ENCODE peak calls at places on chromosomes 4 and X, in four cellular contexts. K is colonic mucosa, M is K562, Q is SK-N-SH. S is an unnamed sample.

GRCh38 chr4:168318266-168318895 is at the start of gene DDX60:
- DNase-seq in K (peak; percentile 86), M (peak; percentile 7), Q (peak; percentile 74), S (peak; percentile 38)

GRCh38 chr4:88177981-88178632 is 19.7 kb upstream of the ABCG2 start:
- DNase-seq in K (no peak), M (peak; percentile 13), Q (no peak), S (no peak)

GRCh38 chrX:104961926-104962325 is 258.6 kb downstream of the TEX13A start:
- DNase-seq in K (no peak), M (no peak), Q (no peak), S (no peak)

GRCh38 chr4:145302725-145303124 is 122.3 kb upstream of the OTUD4 start:
- DNase-seq in K (no peak), M (no peak), Q (no peak), S (no peak)

GRCh38 chrX:73847991-73848390 is 285.0 kb downstream of the CHIC1 start:
- DNase-seq in K (no peak), M (no peak), Q (no peak), S (no peak)

GRCh38 chr4:184635381-184635780 is 13.9 kb downstream of the CASP3 start:
- DNase-seq in K (no peak), M (no peak), Q (no peak), S (no peak)

GRCh38 chrX:42097491-42097890 is 174.1 kb upstream of the CASK start:
- DNase-seq in K (no peak), M (no peak), Q (no peak), S (no peak)

GRCh38 chr4:137968956-137969709 is 273.0 kb downstream of the SLC7A11 start:
- DNase-seq in K (no peak), M (peak; percentile 31), Q (no peak), S (no peak)

GRCh38 chr4:101419324-101420135 is 72.2 kb upstream of the PPP3CA start:
- DNase-seq in K (peak; percentile 59), M (no peak), Q (no peak), S (peak; percentile 27)

GRCh38 chr4:155657169-155657568 is 9.5 kb upstream of the GUCY1A1 start:
- DNase-seq in K (no peak), M (no peak), Q (no peak), S (no peak)

GRCh38 chrX:40004916-40005289 is 92.9 kb downstream of the BCOR start:
- DNase-seq in K (no peak), M (no peak), Q (no peak), S (no peak)

GRCh38 chrX:134601240-134601639 is 57.0 kb downstream of the PLAC1 start:
- DNase-seq in K (no peak), M (no peak), Q (no peak), S (no peak)

GRCh38 chrX:45843518-45843917 is 642.8 kb upstream of the DIPK2B start:
- DNase-seq in K (no peak), M (no peak), Q (no peak), S (no peak)

GRCh38 chrX:78092296-78092695 is 11.8 kb upstream of the PGK1 start:
- DNase-seq in K (no peak), M (no peak), Q (no peak), S (no peak)

GRCh38 chr4:134365852-134366251 is 164.3 kb upstream of the PABPC4L start:
- DNase-seq in K (no peak), M (no peak), Q (no peak), S (no peak)

GRCh38 chrX:113400193-113400704 is 559.6 kb upstream of the AMOT start:
- DNase-seq in K (no peak), M (no peak), Q (no peak), S (no peak)

GRCh38 chr4:123378794-123379193 is 17.8 kb upstream of the SPRY1 start:
- DNase-seq in K (no peak), M (no peak), Q (no peak), S (no peak)

GRCh38 chr4:35493977-35494376 is 750.3 kb downstream of the ARAP2 start:
- DNase-seq in K (no peak), M (no peak), Q (no peak), S (no peak)

GRCh38 chr4:69970071-69970470 is 4.5 kb upstream of the CSN2 start:
- DNase-seq in K (no peak), M (no peak), Q (no peak), S (no peak)

GRCh38 chrX:145654486-145654885 is 163.1 kb upstream of the SLITRK2 start:
- DNase-seq in K (no peak), M (no peak), Q (no peak), S (no peak)

GRCh38 chr4:7981738-7982394 is 42.2 kb upstream of the AFAP1 start:
- DNase-seq in K (peak; percentile 47), M (no peak), Q (no peak), S (no peak)

GRCh38 chr4:7980036-7980435 is 40.4 kb upstream of the AFAP1 start:
- DNase-seq in K (no peak), M (no peak), Q (no peak), S (no peak)

GRCh38 chr4:7978489-7978888 is 38.8 kb upstream of the AFAP1 start:
- DNase-seq in K (peak; percentile 86), M (no peak), Q (no peak), S (no peak)

GRCh38 chr4:7978907-7979651 is 39.4 kb upstream of the AFAP1 start:
- DNase-seq in K (no peak), M (no peak), Q (no peak), S (no peak)

DNA sequence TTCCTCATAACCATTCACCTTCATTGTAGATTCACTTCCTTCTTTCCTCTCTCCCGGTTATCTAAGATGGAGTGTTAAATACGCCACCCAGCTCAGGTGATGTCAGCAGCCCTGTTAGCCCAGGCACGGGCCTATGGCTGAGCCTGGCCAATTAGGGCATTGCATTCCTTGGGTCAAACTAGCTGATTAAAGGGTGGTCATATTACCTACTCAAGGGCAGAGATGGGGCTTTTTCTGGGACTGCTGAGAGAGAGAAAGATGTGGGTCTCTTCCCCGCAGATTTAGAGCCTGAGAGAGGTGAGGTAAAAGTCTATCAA is 39.9 kb upstream of the AFAP1 start:
- DNase-seq in K (no peak), M (no peak), Q (no peak), S (no peak)
- H3K9ac ChIP-seq in K (peak overlapping the region; percentile 82), M (no peak overlapping the region), Q (no peak overlapping the region), S (no peak overlapping the region)

GRCh38 chr4:23891064-23891421 is 1.2 kb upstream of the PPARGC1A start:
- DNase-seq in K (no peak), M (no peak), Q (no peak), S (no peak)
- H3K4me3 ChIP-seq in K (no peak overlapping the region), M (no peak overlapping the region), Q (no peak overlapping the region), S (no peak overlapping the region)

GRCh38 chr4:160142579-160142978 is 1039.7 kb downstream of the RAPGEF2 start:
- DNase-seq in K (no peak), M (no peak), Q (no peak), S (no peak)

DNA sequence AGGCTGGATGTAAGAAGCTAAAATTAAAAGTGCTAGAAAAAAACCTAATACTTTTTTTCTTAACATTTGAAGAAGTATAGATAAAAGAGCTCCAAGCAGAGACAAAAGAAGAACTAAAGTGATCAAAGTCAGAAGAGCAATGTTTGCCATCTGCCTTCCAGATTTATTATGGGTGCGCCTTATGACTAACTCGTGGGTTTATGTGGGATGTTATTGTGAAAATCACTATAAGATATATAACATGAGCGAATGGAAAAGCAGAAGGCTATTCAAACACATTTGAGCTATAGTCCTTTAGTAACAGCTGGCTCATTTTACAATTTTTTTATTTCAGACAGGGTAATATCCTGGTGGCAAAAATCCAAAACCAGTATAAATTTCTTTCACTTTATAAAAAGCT is 1040.7 kb downstream of the RAPGEF2 start:
- DNase-seq in K (peak; percentile 31), M (no peak), Q (no peak), S (no peak)
- H3K9ac ChIP-seq in K (no peak overlapping the region), M (no peak overlapping the region), Q (no peak overlapping the region), S (no peak overlapping the region)

GRCh38 chrX:100645106-100645505 is 1.1 kb downstream of the SRPX2 start:
- DNase-seq in K (no peak), M (no peak), Q (no peak), S (no peak)

GRCh38 chrX:100642296-100642695 is 1.7 kb upstream of the SRPX2 start:
- DNase-seq in K (no peak), M (no peak), Q (no peak), S (no peak)

GRCh38 chrX:100647095-100647494 is 3.1 kb downstream of the SRPX2 start:
- DNase-seq in K (no peak), M (no peak), Q (no peak), S (no peak)

GRCh38 chrX:100643212-100643611 is 787 bp upstream of the SRPX2 start:
- DNase-seq in K (no peak), M (no peak), Q (no peak), S (no peak)

DNA sequence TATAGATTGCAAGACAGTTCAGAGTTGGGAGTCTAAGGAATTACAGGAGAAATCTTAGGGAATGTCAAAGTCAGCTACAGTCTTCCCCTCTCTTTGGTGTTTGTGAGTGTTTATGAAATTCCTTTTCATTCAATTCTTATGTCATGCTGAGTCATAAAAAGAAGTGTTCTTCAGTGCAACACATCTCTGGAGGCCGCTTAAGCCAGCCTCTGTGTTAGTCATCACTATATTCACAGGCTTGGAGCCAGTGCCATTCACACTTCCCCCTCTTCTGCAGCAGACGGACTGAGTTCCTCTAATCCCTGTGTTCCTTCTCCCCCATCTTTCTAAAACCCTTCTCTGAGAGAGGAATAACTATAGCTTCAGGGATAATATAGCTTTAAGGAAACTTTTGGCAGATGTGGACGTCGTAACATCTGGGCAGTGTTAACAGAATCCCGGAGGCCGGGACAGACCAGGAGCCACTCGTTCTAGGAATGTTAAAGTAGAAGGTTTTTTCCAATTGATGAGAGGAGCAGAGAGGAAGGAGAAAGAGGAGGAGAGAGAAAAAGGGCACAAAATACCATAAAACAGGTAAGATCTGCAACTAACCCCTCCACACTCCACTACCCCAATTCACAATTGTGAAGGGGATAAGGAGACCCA is at the start of gene SRPX2:
- DNase-seq in K (no peak), M (no peak), Q (no peak), S (no peak)
- H3K4me3 ChIP-seq in K (no peak within 1 kb of the TSS), M (no peak within 1 kb of the TSS), Q (peak within 1 kb of the TSS; percentile 45), S (no peak within 1 kb of the TSS)

DNA sequence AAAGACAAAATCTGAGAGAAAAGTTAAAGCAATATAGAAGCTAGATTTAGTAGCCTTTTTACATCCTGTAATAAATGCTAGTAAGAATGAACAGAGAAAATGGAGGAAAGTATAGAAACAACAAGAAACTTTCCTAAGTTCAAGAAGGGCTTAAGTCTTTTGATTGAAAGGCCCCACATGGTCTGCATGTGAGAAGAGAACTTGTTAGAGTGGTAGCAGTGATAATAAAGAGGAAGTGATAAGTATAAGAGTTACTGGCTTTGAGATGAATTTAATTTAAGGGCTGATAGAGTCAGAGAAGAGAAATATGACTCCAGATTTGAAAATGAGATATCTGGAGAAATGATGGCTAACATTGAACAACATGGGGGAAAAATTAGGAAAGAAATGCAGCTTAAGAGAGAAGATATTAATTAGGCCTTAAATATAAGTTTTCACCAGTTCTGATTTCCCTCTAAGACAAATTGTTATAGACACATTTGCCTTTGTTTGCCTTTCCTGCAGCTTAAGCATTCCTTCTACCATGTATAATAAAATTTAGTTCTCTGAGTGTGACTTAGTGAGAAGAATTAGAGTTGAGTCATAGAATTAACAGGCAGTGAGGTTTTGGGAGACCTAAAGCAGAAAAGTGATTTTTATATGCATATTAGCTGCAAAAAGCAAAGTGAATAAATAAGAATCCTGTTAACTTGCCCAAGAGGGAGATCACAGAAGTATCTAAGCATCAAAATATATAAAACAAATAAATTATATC is 18.4 kb downstream of the ZFX start:
- DNase-seq in K (no peak), M (no peak), Q (no peak), S (no peak)
- H3K9ac ChIP-seq in K (no peak overlapping the region), M (no peak overlapping the region), Q (no peak overlapping the region), S (no peak overlapping the region)

S was measured in neuronal stem cell.